ENCODE peak calls at places on chromosomes 3 and 15, in five cellular contexts. D is NCI-H510A treated with DMSO at 0.1 percent for 48 hours, W is GM12892, B is progenitor cell of endocrine pancreas, L is NCI-H2081 treated with DMSO at 0.1 percent for 48 hours. F is an unnamed sample.
A peak's percentile ranks its signal among the peaks of the same experiment; 100 is the strongest.

GRCh38 chr3:170953229-170953628 is 44.8 kb upstream of the EIF5A2 start:
- DNase-seq in D (no peak), W (no peak), B (no peak), L (no peak), F (no peak)

GRCh38 chr15:100001405-100001804 is 268.2 kb upstream of the LYSMD4 start:
- DNase-seq in D (no peak), W (no peak), B (no peak), L (no peak), F (no peak)

GRCh38 chr3:188627652-188628051 is 473.7 kb downstream of the LPP start:
- DNase-seq in D (no peak), W (no peak), B (no peak), L (no peak), F (no peak)

GRCh38 chr15:28086175-28086703 is 12.9 kb downstream of the OCA2 start:
- DNase-seq in D (no peak), W (no peak), B (peak; percentile 46), L (no peak), F (no peak)

GRCh38 chr15:46853600-46853999 is 863.7 kb upstream of the SEMA6D start:
- DNase-seq in D (no peak), W (no peak), B (no peak), L (no peak), F (no peak)

GRCh38 chr3:10358309-10358980 is 37.5 kb upstream of the SEC13 start:
- DNase-seq in D (no peak), W (no peak), B (no peak), L (no peak), F (no peak)

GRCh38 chr3:93969443-93969842 is 4.3 kb downstream of the PROS1 start:
- DNase-seq in D (no peak), W (no peak), B (no peak), L (no peak), F (no peak)

GRCh38 chr3:53178246-53178645 is 17.2 kb downstream of the PRKCD start:
- DNase-seq in D (no peak), W (no peak), B (no peak), L (no peak), F (no peak)

GRCh38 chr3:72748659-72749058 is 99.6 kb downstream of the SHQ1 start:
- DNase-seq in D (no peak), W (no peak), B (no peak), L (no peak), F (no peak)

GRCh38 chr15:77713281-77713680 is 80.6 kb upstream of the LINGO1 start:
- DNase-seq in D (no peak), W (no peak), B (no peak), L (no peak), F (no peak)